ENCODE peak calls at places on chromosomes 2 and 18, in seven cellular contexts. M is ovary, O is spleen, V is right lobe of liver, J is heart left ventricle, L is tibial nerve, Y is esophagus squamous epithelium. F is an unnamed sample. For H3K36me3, the result is how much of the 10 kb centered on the place peaks cover.

GRCh38 chr2:118845843-118846666 is 1.4 kb downstream of the EN1 start:
- DNase-seq in M (no peak), O (peak), V (no peak), J (no peak), L (no peak), Y (no peak), F (no peak)

GRCh38 chr18:44545359-44545985 is 135.2 kb upstream of the SETBP1 start:
- DNase-seq in M (no peak), O (no peak), V (no peak), J (no peak), L (no peak), Y (no peak), F (no peak)

GRCh38 chr2:39127973-39128372 is 7.1 kb upstream of the SOS1 start:
- DNase-seq in M (no peak), O (no peak), V (no peak), J (no peak), L (no peak), Y (no peak), F (no peak)

GRCh38 chr2:2101924-2102323 is 229.2 kb downstream of the MYT1L start:
- DNase-seq in M (no peak), O (no peak), V (no peak), J (no peak), L (no peak), Y (no peak), F (no peak)

GRCh38 chr2:64485961-64486360 is 32.0 kb downstream of the LGALSL start:
- DNase-seq in M (no peak), O (no peak), V (no peak), J (no peak), L (no peak), Y (no peak), F (no peak)

GRCh38 chr18:36828157-36828629 is 609 bp downstream of the TPGS2 start:
- DNase-seq in M (peak), O (no peak), V (peak), J (no peak), L (no peak), Y (no peak), F (peak)

GRCh38 chr2:161237397-161238263 is 70.6 kb upstream of the PSMD14 start:
- DNase-seq in M (peak), O (peak), V (peak), J (peak), L (peak), Y (no peak), F (peak)

GRCh38 chr2:237452846-237453245 is 34.2 kb upstream of the MLPH start:
- DNase-seq in M (no peak), O (no peak), V (no peak), J (no peak), L (no peak), Y (no peak), F (no peak)

GRCh38 chr2:169406891-169407290 is 44.6 kb upstream of the LRP2 start:
- DNase-seq in M (no peak), O (no peak), V (no peak), J (no peak), L (no peak), Y (no peak), F (no peak)

GRCh38 chr2:231452799-231453508 is 11.3 kb downstream of the NCL start:
- DNase-seq in M (no peak), O (peak), V (no peak), J (no peak), L (no peak), Y (no peak), F (no peak)

GRCh38 chr2:133324150-133324561 is 244.1 kb downstream of the NCKAP5 start:
- DNase-seq in M (no peak), O (no peak), V (no peak), J (no peak), L (no peak), Y (no peak), F (no peak)

GRCh38 chr2:77484026-77484425 is 38.1 kb downstream of the LRRTM4 start:
- DNase-seq in M (no peak), O (no peak), V (no peak), J (no peak), L (no peak), Y (no peak), F (no peak)

GRCh38 chr2:106800180-106800579 is 85.8 kb downstream of the ST6GAL2 start:
- DNase-seq in M (no peak), O (no peak), V (no peak), J (no peak), L (no peak), Y (no peak), F (no peak)

GRCh38 chr18:77320960-77321559 is 71.4 kb downstream of the GALR1 start:
- DNase-seq in M (no peak), O (no peak), V (no peak), J (no peak), L (no peak), Y (no peak), F (no peak)

GRCh38 chr2:120935339-120936313 is 200.0 kb downstream of the GLI2 start:
- DNase-seq in M (no peak), O (no peak), V (no peak), J (no peak), L (no peak), Y (no peak), F (no peak)

GRCh38 chr18:7467708-7468466 is 99.2 kb upstream of the PTPRM start:
- DNase-seq in M (no peak), O (no peak), V (no peak), J (no peak), L (no peak), Y (no peak), F (no peak)
- H3K4me3 ChIP-seq in M (no peak), O (no peak), V (no peak), J (no peak), L (no peak), Y (no peak), F (no peak)

GRCh38 chr18:23943903-23944624 is 70.5 kb upstream of the TTC39C start:
- DNase-seq in M (no peak), O (no peak), V (no peak), J (no peak), L (no peak), Y (no peak), F (no peak)
- H3K36me3 ChIP-seq in M (under half), O (under half), V (under half), J (under half), L (under half), Y (under half), F (under half)

GRCh38 chr2:68060652-68061051 is 2.2 kb downstream of the C1D start:
- DNase-seq in M (no peak), O (no peak), V (no peak), J (no peak), L (no peak), Y (no peak), F (no peak)

GRCh38 chr2:68057658-68058396 is 5.0 kb downstream of the C1D start:
- DNase-seq in M (no peak), O (no peak), V (no peak), J (no peak), L (no peak), Y (no peak), F (no peak)

GRCh38 chr2:68059769-68060525 is 2.9 kb downstream of the C1D start:
- DNase-seq in M (no peak), O (no peak), V (no peak), J (no peak), L (no peak), Y (no peak), F (no peak)

GRCh38 chr2:68062680-68063387 is at the start of gene C1D:
- DNase-seq in M (peak), O (peak), V (peak), J (peak), L (peak), Y (peak), F (peak)
- TF ChIP-seq POLR2A in M (peak), O (no peak), V (peak), J (no peak), L (peak), Y (no peak), F (no peak)

GRCh38 chr2:9984217-9984739 is 32.8 kb downstream of the GRHL1 start:
- DNase-seq in M (peak), O (no peak), V (no peak), J (no peak), L (no peak), Y (no peak), F (no peak)

GRCh38 chr2:9981646-9982045 is 30.2 kb downstream of the GRHL1 start:
- DNase-seq in M (no peak), O (no peak), V (no peak), J (no peak), L (no peak), Y (no peak), F (no peak)

GRCh38 chr2:9983413-9984216 is 32.1 kb downstream of the GRHL1 start:
- DNase-seq in M (no peak), O (no peak), V (no peak), J (no peak), L (no peak), Y (no peak), F (no peak)

GRCh38 chr2:9982248-9982647 is 30.8 kb downstream of the GRHL1 start:
- DNase-seq in M (no peak), O (no peak), V (no peak), J (peak), L (no peak), Y (no peak), F (no peak)

DNA sequence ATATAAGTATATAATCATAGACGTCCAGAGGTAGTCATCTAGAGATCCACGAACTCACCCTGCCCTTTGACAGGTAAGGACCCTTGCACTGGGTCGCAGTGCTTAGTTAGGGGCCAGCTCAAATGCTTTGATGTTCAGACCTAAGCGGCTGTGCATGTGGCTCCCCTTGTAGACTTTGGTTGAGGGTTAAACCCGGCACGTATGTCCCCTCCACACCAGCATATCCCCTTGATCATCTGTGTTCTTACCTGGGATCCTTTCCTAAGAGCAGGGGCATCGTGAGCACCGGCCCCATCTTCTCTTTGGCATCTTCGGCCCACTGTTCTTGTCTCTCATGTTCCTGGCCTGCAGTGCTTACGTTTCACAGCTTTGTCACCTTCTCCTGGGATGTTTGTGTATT is 31.4 kb downstream of the GRHL1 start:
- DNase-seq in M (no peak), O (no peak), V (no peak), J (no peak), L (no peak), Y (no peak), F (no peak)
- H3K4me3 ChIP-seq in M (no peak), O (no peak), V (no peak), J (no peak), L (no peak), Y (no peak), F (no peak)

GRCh38 chr2:130152816-130153595 is 8.1 kb upstream of the CCDC74B start:
- DNase-seq in M (no peak), O (peak), V (no peak), J (no peak), L (no peak), Y (no peak), F (no peak)
- H3K36me3 ChIP-seq in M (under half), O (under half), V (under half), J (under half), L (under half), Y (under half), F (under half)

DNA sequence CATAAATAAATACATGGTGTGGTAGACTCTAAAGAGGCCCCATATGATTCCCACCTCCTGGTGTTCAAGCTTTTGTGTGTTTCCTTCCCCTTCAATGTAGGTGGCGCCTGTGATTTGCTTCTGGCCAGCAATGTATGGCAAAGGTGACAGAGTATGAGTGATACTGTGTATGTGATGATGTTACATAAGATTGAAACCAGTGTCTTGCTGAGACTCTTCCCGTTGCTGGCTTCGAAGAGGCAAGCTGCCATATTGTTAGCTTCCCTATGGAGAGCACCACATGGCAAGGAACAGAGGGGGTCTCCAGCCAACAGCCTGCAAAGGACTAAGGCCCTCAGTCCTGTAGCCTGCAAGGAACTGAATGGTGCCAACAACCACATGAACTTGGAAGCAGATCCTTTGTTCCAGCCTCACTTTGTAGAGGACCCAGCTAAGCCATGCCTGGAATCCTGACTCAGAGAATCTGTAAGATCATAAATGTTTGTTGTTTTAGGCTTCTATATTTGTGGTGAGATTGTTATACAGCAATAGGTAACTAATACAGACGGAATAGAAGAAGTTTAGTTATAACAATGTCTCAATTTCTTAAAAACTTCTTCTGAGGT is 1.7 kb upstream of the SMAD4 start:
- DNase-seq in M (no peak), O (no peak), V (no peak), J (no peak), L (no peak), Y (no peak), F (no peak)
- TF ChIP-seq POLR2A in M (no peak), O (no peak), V (no peak), J (no peak), L (no peak), Y (no peak), F (no peak)

DNA sequence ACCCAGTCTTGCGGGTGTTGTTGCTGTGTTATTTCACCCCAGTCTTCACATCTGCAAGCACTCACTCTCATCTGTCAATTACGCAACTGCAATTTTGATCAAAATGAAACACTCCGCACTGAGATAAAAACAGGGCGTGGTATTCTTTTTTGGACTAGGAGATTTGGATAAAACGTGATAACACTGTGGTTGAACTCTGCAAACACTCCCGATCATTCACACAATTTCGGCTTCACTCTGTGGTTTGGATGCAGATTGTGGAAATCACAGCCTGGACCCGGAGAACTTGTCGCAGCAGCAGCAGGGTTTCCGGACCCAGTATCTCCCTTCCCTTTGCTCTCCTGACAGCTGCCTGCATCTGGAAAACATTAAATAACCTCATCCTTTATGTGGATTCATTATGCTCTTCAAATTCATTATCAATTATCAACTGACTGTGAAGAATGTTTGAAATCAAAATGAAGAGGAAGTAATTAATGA is 49.4 kb upstream of the APCDD1 start:
- DNase-seq in M (no peak), O (no peak), V (no peak), J (no peak), L (no peak), Y (no peak), F (no peak)
- H3K4me3 ChIP-seq in M (no peak), O (no peak), V (no peak), J (no peak), L (no peak), Y (no peak), F (no peak)